ENCODE peak calls at places on chromosomes 2 and 18, in six cellular contexts. One of them, this sample, is unnamed.

GRCh38 chr18:68724021-68724420 is 9.1 kb upstream of the TMX3 start:
- DNase-seq in K562: no peak
- DNase-seq in NT2/D1: no peak
- DNase-seq in HepG2: no peak
- DNase-seq in GM12878: no peak
- DNase-seq in H1: no peak
- DNase-seq in this sample: no peak

GRCh38 chr2:47490406-47490805 is 87.5 kb downstream of the MSH2 start:
- DNase-seq in K562: no peak
- DNase-seq in NT2/D1: no peak
- DNase-seq in HepG2: no peak
- DNase-seq in GM12878: no peak
- DNase-seq in H1: no peak
- DNase-seq in this sample: no peak

GRCh38 chr2:9424447-9425164 is 1.2 kb downstream of the CPSF3 start:
- DNase-seq in K562: no peak
- DNase-seq in NT2/D1: no peak
- DNase-seq in HepG2: no peak
- DNase-seq in GM12878: no peak
- DNase-seq in H1: no peak
- DNase-seq in this sample: no peak

GRCh38 chr2:138239902-138240595 is 261.5 kb upstream of the SPOPL start:
- DNase-seq in K562: no peak
- DNase-seq in NT2/D1: no peak
- DNase-seq in HepG2: no peak
- DNase-seq in GM12878: no peak
- DNase-seq in H1: no peak
- DNase-seq in this sample: no peak

GRCh38 chr2:85470850-85471800 is 52.6 kb downstream of the SH2D6 start:
- DNase-seq in K562: no peak
- DNase-seq in NT2/D1: no peak
- DNase-seq in HepG2: peak; percentile 98
- DNase-seq in GM12878: no peak
- DNase-seq in H1: no peak
- DNase-seq in this sample: no peak

GRCh38 chr2:96116879-96117533 is 635 bp upstream of the ADRA2B start:
- DNase-seq in K562: peak; percentile 91
- DNase-seq in NT2/D1: no peak
- DNase-seq in HepG2: no peak
- DNase-seq in GM12878: no peak
- DNase-seq in H1: no peak
- DNase-seq in this sample: no peak

GRCh38 chr2:10028988-10029874 is 14.1 kb upstream of the KLF11 start:
- DNase-seq in K562: peak; percentile 94
- DNase-seq in NT2/D1: no peak
- DNase-seq in HepG2: no peak
- DNase-seq in GM12878: no peak
- DNase-seq in H1: no peak
- DNase-seq in this sample: no peak

GRCh38 chr2:7707723-7708122 is 790.5 kb downstream of the RNF144A start:
- DNase-seq in K562: no peak
- DNase-seq in NT2/D1: no peak
- DNase-seq in HepG2: no peak
- DNase-seq in GM12878: no peak
- DNase-seq in H1: no peak
- DNase-seq in this sample: no peak

DNA sequence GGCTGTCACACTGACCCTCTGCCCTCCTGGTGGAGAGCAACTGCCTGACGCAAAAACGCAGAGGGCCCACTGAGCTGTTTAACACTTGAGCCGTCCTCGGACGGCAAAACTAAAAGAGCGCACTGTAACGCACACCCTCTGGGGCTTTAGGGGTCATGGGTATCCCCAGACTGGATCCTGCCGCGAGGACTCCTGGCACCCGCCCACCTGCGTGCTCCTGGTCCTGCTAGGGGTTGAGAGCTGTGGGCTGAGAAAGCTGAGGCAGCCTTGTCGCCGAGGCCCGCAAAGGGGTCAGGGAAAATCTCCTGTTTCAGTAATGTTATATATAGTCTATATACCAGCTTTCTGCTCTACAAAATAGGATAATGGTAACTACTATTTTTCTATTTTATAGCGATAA is 39.1 kb downstream of the MDH1 start:
- DNase-seq in K562: no peak
- DNase-seq in NT2/D1: no peak
- DNase-seq in HepG2: no peak
- DNase-seq in GM12878: no peak
- DNase-seq in H1: no peak
- DNase-seq in this sample: no peak
- TF ChIP-seq ZNF274 in K562: no peak
- TF ChIP-seq ZNF274 in NT2/D1: no peak
- TF ChIP-seq ZNF274 in HepG2: no peak
- TF ChIP-seq ZNF274 in GM12878: no peak
- TF ChIP-seq ZNF274 in H1: no peak
- TF ChIP-seq ZNF274 in this sample: no peak

GRCh38 chr2:5938566-5938896 is 246.3 kb downstream of the SOX11 start:
- DNase-seq in K562: no peak
- DNase-seq in NT2/D1: no peak
- DNase-seq in HepG2: peak; percentile 8
- DNase-seq in GM12878: no peak
- DNase-seq in H1: peak; percentile 53
- DNase-seq in this sample: no peak
- TF ChIP-seq ZNF274 in K562: no peak
- TF ChIP-seq ZNF274 in NT2/D1: no peak
- TF ChIP-seq ZNF274 in HepG2: no peak
- TF ChIP-seq ZNF274 in GM12878: no peak
- TF ChIP-seq ZNF274 in H1: no peak
- TF ChIP-seq ZNF274 in this sample: no peak

GRCh38 chr18:50877545-50878265 is 1.2 kb upstream of the ME2 start:
- DNase-seq in K562: no peak
- DNase-seq in NT2/D1: no peak
- DNase-seq in HepG2: no peak
- DNase-seq in GM12878: no peak
- DNase-seq in H1: no peak
- DNase-seq in this sample: no peak

GRCh38 chr18:50878345-50879301 is at the start of gene ME2:
- DNase-seq in K562: peak; percentile 96
- DNase-seq in NT2/D1: peak; percentile 71
- DNase-seq in HepG2: peak; percentile 72
- DNase-seq in GM12878: peak; percentile 59
- DNase-seq in H1: peak; percentile 98
- DNase-seq in this sample: peak; percentile 61

GRCh38 chr18:50875966-50876536 is 2.9 kb upstream of the ME2 start:
- DNase-seq in K562: no peak
- DNase-seq in NT2/D1: no peak
- DNase-seq in HepG2: no peak
- DNase-seq in GM12878: no peak
- DNase-seq in H1: no peak
- DNase-seq in this sample: no peak

GRCh38 chr18:50879302-50880107 is 587 bp downstream of the ME2 start:
- DNase-seq in K562: no peak
- DNase-seq in NT2/D1: no peak
- DNase-seq in HepG2: peak; percentile 18
- DNase-seq in GM12878: no peak
- DNase-seq in H1: no peak
- DNase-seq in this sample: no peak

DNA sequence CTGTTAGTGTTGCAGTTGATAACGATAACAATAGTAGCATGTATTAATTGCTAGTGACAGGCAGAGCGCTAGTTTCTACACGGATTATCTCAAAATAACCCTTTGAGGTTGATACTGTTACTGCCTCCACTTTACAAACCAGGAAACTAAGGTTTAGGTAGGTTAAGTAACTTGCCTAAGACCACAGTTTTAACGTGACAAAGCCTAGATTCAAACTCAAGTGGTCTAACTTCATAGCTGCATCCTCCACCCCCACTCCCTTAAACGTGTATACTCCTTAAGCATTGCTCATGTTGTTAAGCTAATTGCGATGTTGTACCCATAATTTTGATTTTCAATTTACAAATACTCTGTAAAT is 1.2 kb downstream of the ME2 start:
- DNase-seq in K562: no peak
- DNase-seq in NT2/D1: no peak
- DNase-seq in HepG2: no peak
- DNase-seq in GM12878: no peak
- DNase-seq in H1: no peak
- DNase-seq in this sample: no peak
- TF ChIP-seq ZNF274 in K562: no peak
- TF ChIP-seq ZNF274 in NT2/D1: no peak
- TF ChIP-seq ZNF274 in HepG2: no peak
- TF ChIP-seq ZNF274 in GM12878: no peak
- TF ChIP-seq ZNF274 in H1: no peak
- TF ChIP-seq ZNF274 in this sample: no peak

GRCh38 chr2:223934870-223935269 is 10.3 kb downstream of the WDFY1 start:
- DNase-seq in K562: no peak
- DNase-seq in NT2/D1: no peak
- DNase-seq in HepG2: no peak
- DNase-seq in GM12878: no peak
- DNase-seq in H1: no peak
- DNase-seq in this sample: no peak
- TF ChIP-seq ZNF274 in K562: no peak
- TF ChIP-seq ZNF274 in NT2/D1: no peak
- TF ChIP-seq ZNF274 in HepG2: no peak
- TF ChIP-seq ZNF274 in GM12878: no peak
- TF ChIP-seq ZNF274 in H1: no peak
- TF ChIP-seq ZNF274 in this sample: no peak

DNA sequence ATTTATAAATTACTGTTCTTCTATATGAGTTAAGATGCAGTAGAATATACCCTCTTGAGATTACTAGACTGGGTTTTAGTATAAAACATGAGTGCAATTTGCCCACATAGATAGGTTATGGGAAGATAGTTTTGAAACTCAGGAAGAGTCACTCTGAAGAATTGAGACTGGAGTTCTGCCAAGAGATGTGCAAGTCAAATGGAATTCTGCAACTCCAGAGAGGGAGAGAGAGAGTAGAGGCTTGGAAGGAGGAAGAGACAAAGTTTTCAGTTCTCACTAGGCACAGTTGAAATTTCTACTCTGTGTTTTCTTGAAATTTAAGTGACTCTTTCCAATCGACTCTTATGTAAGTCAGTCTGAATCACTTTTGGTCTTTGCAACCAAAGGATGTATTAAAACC is 878.8 kb downstream of the TSN start:
- DNase-seq in K562: no peak
- DNase-seq in NT2/D1: no peak
- DNase-seq in HepG2: no peak
- DNase-seq in GM12878: no peak
- DNase-seq in H1: no peak
- DNase-seq in this sample: no peak
- TF ChIP-seq ZNF274 in K562: no peak
- TF ChIP-seq ZNF274 in NT2/D1: no peak
- TF ChIP-seq ZNF274 in HepG2: no peak
- TF ChIP-seq ZNF274 in GM12878: no peak
- TF ChIP-seq ZNF274 in H1: no peak
- TF ChIP-seq ZNF274 in this sample: no peak

DNA sequence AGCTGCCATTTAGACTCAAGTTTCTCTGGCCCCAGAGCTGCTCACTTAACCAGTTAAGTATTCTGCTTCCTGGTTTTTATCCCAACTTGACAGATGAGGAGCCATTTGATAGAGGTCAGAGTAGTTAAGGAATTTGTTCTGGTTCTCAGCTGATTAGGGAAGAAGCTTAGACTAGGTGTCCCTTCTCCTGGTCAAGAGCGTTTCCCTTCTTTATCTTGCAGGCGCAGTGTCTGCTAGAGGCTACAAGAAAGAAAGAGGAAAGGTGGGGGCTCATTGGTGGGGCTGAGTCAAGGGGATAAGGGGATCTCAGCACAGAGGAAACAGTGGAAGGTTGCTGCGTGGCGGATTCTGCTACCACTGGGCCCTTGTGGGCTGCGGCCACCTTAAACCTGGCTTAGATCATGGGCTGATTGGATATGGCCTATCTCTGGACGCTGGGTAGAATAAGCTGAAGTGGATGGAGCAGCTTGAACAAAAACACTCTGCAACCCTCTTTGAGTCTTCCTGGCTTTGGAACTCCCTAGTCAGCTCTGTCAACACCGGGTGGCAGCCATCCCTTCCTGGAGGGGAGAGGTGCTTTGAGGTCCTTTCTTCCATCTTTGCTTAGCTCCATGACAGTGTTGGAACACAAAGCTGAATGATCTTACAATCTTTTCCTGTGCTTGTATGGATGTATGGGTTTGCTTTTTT is 70.8 kb downstream of the QPCT start:
- DNase-seq in K562: peak; percentile 67
- DNase-seq in NT2/D1: no peak
- DNase-seq in HepG2: no peak
- DNase-seq in GM12878: no peak
- DNase-seq in H1: no peak
- DNase-seq in this sample: no peak
- TF ChIP-seq ZNF274 in K562: no peak
- TF ChIP-seq ZNF274 in NT2/D1: no peak
- TF ChIP-seq ZNF274 in HepG2: no peak
- TF ChIP-seq ZNF274 in GM12878: no peak
- TF ChIP-seq ZNF274 in H1: no peak
- TF ChIP-seq ZNF274 in this sample: no peak